ENCODE peak calls at places on chromosomes 1 and 21, in four cellular contexts. N is lung, E is H9, D is left ventricle myocardium inferior. V is an unnamed sample. For H3K4me1, the result is how much of the 10 kb centered on the place peaks cover.

GRCh38 chr1:42551150-42551549 is 88.1 kb downstream of the CCDC30 start:
- DNase-seq in D (no peak), N (no peak), E (no peak), V (no peak)

GRCh38 chr1:248828845-248829244 is 3.1 kb upstream of the SH3BP5L start:
- DNase-seq in E (no peak), D (no peak), N (no peak), V (no peak)

GRCh38 chr1:198359024-198359653 is 181.3 kb downstream of the ATP6V1G3 start:
- DNase-seq in E (no peak), D (no peak), N (no peak), V (peak)

GRCh38 chr1:67429528-67430357 is 459 bp downstream of the SERBP1 start:
- DNase-seq in E (no peak), D (peak), N (peak), V (peak)

GRCh38 chr1:211703812-211704566 is 28.6 kb upstream of the NEK2 start:
- DNase-seq in N (no peak), E (no peak), D (no peak), V (no peak)

GRCh38 chr1:160768295-160768657 is 27.7 kb upstream of the LY9 start:
- DNase-seq in D (peak), E (peak), N (no peak), V (peak)

GRCh38 chr1:29123871-29124365 is at the start of gene TMEM200B:
- DNase-seq in E (no peak), N (no peak), D (peak), V (no peak)

GRCh38 chr1:87572891-87573290 is 244.2 kb downstream of the LMO4 start:
- DNase-seq in E (no peak), D (no peak), N (no peak), V (no peak)

GRCh38 chr1:198443374-198444233 is 96.9 kb downstream of the ATP6V1G3 start:
- DNase-seq in N (no peak), D (no peak), E (no peak), V (no peak)

GRCh38 chr1:186330758-186331157 is 44.3 kb downstream of the TPR start:
- DNase-seq in D (no peak), E (no peak), N (no peak), V (no peak)

GRCh38 chr1:24714859-24715520 is 30.3 kb upstream of the CLIC4 start:
- DNase-seq in N (no peak), D (no peak), E (no peak), V (no peak)

GRCh38 chr1:21264913-21265312 is 25.4 kb downstream of the ECE1 start:
- DNase-seq in E (no peak), N (no peak), D (no peak), V (no peak)

GRCh38 chr1:185159966-185160365 is 3.0 kb downstream of the SWT1 start:
- DNase-seq in D (no peak), N (no peak), E (no peak), V (no peak)

GRCh38 chr1:942411-942821 is 16.6 kb downstream of the NOC2L start:
- DNase-seq in D (no peak), E (no peak), N (no peak), V (no peak)

GRCh38 chr1:162275622-162276175 is 101.0 kb downstream of the SPATA46 start:
- DNase-seq in N (no peak), D (no peak), E (no peak), V (no peak)

GRCh38 chr1:150182233-150182632 is 32.5 kb downstream of the PLEKHO1 start:
- DNase-seq in N (no peak), E (no peak), D (no peak), V (no peak)

GRCh38 chr1:95067069-95067468 is 5.7 kb downstream of the ALG14 start:
- DNase-seq in E (no peak), D (no peak), N (no peak), V (no peak)

GRCh38 chr1:24391882-24392603 is 21.5 kb downstream of the STPG1 start:
- DNase-seq in E (peak), D (peak), N (peak), V (peak)

GRCh38 chr1:198499588-198499987 is 40.9 kb downstream of the ATP6V1G3 start:
- DNase-seq in E (no peak), N (no peak), D (no peak), V (no peak)

GRCh38 chr1:33327587-33328325 is 6.9 kb upstream of the A3GALT2 start:
- DNase-seq in E (no peak), N (peak), D (peak), V (no peak)

GRCh38 chr1:198465201-198466144 is 75.0 kb downstream of the ATP6V1G3 start:
- DNase-seq in E (no peak), N (no peak), D (no peak), V (peak)

GRCh38 chr1:184329962-184330868 is 56.6 kb upstream of the C1orf21 start:
- DNase-seq in E (no peak), D (no peak), N (no peak), V (no peak)

GRCh38 chr1:25944986-25945385 is 38.8 kb upstream of the STMN1 start:
- DNase-seq in D (no peak), N (no peak), E (no peak), V (no peak)

GRCh38 chr1:85300140-85300539 is 23.7 kb upstream of the BCL10 start:
- DNase-seq in N (no peak), D (no peak), E (no peak), V (no peak)

GRCh38 chr1:222009105-222009730 is 267.3 kb upstream of the DUSP10 start:
- DNase-seq in E (peak), N (no peak), D (no peak), V (peak)

GRCh38 chr21:46604329-46604974 is 430 bp downstream of the S100B start:
- DNase-seq in N (no peak), E (no peak), D (no peak), V (no peak)

GRCh38 chr1:234987415-234988159 is 141.1 kb downstream of the TOMM20 start:
- DNase-seq in E (peak), D (peak), N (peak), V (peak)

GRCh38 chr1:89953072-89953626 is 41.8 kb upstream of the ZNF326 start:
- DNase-seq in D (no peak), N (no peak), E (peak), V (peak)

GRCh38 chr1:179121159-179121938 is 39.5 kb downstream of the TOR3A start:
- DNase-seq in D (no peak), N (no peak), E (no peak), V (peak)

DNA sequence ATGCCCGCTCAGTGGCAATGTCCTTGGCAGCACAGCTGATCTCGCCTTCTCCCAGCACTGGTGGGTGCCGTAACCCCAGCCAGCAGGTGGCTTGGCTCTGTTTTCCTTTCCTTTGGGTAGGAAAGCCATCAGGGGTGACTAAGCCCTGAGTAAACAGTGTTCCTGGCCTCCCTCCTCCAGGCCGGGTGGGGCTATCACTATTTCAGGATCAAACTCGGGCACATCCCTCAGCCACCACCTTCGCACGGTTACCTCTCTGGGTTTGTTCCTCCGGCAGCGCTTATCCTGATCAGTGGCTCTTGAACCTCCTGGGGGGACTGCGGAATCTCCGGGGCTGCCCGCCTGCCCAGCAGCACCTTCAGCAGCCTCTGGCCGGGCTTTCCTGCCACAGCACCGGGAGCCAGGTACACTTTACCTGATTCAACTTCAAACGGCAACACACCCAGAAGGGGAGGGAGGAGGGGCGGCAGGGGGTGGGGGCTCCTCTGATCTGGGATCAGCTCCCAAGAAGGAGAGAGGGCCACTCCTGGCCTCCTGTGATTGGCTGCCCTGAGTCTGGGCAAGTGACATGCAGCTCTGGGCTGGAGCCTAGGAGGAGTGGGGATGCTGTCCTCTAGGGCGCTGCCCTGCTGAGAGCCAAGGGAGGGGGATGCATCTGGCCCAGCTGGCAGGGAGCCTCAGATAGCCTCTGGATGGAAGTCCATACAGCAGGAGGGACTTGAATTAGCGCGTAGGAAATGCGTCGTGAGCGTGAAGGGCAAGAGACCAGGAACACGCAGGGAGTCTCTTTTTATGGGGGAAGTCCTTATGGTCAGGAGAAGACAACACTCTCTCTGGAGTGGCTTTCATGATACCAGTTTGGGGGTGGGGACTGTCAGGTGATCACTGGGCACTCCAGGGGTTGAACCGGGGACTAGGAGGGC is at the start of gene ASCL5:
- DNase-seq in E (peak), N (peak), D (no peak), V (no peak)
- H3K4me1 ChIP-seq in E (under half), N (under half), D (under half), V (under half)

GRCh38 chr1:109822749-109823542 is 59.2 kb upstream of the EPS8L3 start:
- DNase-seq in N (no peak), D (no peak), E (peak), V (no peak)

GRCh38 chr1:109819906-109820305 is 56.2 kb upstream of the EPS8L3 start:
- DNase-seq in N (no peak), D (no peak), E (peak), V (no peak)

GRCh38 chr1:109821221-109821669 is 57.5 kb upstream of the EPS8L3 start:
- DNase-seq in E (peak), D (no peak), N (peak), V (no peak)

GRCh38 chr1:109823543-109824348 is 60.0 kb upstream of the EPS8L3 start:
- DNase-seq in E (no peak), N (peak), D (peak), V (no peak)

GRCh38 chr1:109821831-109822745 is 58.4 kb upstream of the EPS8L3 start:
- DNase-seq in D (peak), N (peak), E (peak), V (no peak)
- H3K4me1 ChIP-seq in D (half or more), N (under half), E (under half), V (under half)

DNA sequence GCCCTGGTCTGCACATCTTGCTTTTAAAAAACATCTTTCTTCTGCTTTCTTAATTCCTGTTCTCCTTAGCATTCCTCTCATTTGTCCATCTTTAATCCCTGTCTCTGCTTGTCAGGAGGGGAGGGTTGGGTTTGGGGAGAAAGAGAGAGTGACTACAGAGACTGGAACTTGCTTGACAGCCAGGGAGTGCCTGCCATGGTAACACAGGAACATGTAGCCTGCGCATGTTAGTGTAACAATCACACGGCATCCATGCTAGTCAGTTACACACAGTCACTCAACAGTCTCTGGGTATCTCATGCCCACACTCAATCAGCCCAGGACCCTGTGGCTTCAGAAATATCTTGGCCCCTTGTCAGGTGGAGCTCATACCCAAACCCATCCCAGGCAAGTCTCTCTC is 818 bp upstream of the TFAP2E start:
- DNase-seq in N (no peak), E (no peak), D (no peak), V (no peak)
- H3K4me1 ChIP-seq in N (under half), E (under half), D (under half), V (under half)

GRCh38 chr1:12599657-12600056 is 18.4 kb downstream of the DHRS3 start:
- DNase-seq in E (no peak), D (no peak), N (no peak), V (no peak)

GRCh38 chr1:12600335-12600734 is 17.7 kb downstream of the DHRS3 start:
- DNase-seq in N (peak), D (peak), E (no peak), V (no peak)

GRCh38 chr1:12600880-12601633 is 17.0 kb downstream of the DHRS3 start:
- DNase-seq in D (no peak), N (peak), E (peak), V (peak)

GRCh38 chr1:12597792-12598191 is 20.2 kb downstream of the DHRS3 start:
- DNase-seq in N (peak), D (peak), E (no peak), V (no peak)

GRCh38 chr1:12598914-12599463 is 19.0 kb downstream of the DHRS3 start:
- DNase-seq in D (no peak), N (no peak), E (no peak), V (no peak)
- H3K4me1 ChIP-seq in D (half or more), N (under half), E (under half), V (under half)

GRCh38 chr1:156742801-156743200 is 1.9 kb upstream of the MRPL24 start:
- DNase-seq in N (no peak), E (no peak), D (no peak), V (no peak)

GRCh38 chr1:156746381-156746715 is 5.1 kb downstream of the HDGF start:
- DNase-seq in N (no peak), D (no peak), E (no peak), V (no peak)

GRCh38 chr1:156744786-156745419 is 4.0 kb upstream of the MRPL24 start:
- DNase-seq in N (no peak), E (no peak), D (no peak), V (no peak)

GRCh38 chr1:156743367-156744302 is 2.7 kb upstream of the MRPL24 start:
- DNase-seq in D (no peak), E (no peak), N (no peak), V (no peak)

DNA sequence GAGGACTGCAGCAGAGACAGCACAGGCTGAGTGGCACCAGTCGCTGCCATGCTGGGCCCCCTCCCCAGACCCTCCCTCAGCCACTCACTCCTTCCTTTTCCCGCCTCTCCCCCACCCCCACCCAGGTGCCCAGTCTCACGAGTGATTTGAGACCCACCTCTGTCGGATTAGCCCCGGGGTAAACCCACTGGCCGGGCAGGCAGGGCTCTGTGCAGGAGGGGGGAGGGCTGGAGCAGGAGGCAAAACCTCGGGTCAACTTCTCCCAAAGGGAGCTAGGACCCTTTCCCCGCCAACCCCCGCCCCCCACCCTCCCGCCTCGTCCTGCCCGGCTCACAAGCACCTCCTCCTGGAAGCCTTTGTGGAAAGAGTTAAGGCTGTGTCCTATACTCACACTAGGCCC is 3.5 kb upstream of the MRPL24 start:
- DNase-seq in N (no peak), D (no peak), E (no peak), V (no peak)
- H3K4me1 ChIP-seq in N (under half), D (half or more), E (under half), V (half or more)

GRCh38 chr1:247411583-247412295 is 4.2 kb upstream of the NLRP3 start:
- DNase-seq in N (no peak), E (no peak), D (no peak), V (no peak)

GRCh38 chr1:247407180-247407616 is 8.8 kb upstream of the NLRP3 start:
- DNase-seq in E (no peak), D (peak), N (no peak), V (no peak)

GRCh38 chr1:247407978-247408560 is 7.9 kb upstream of the NLRP3 start:
- DNase-seq in E (no peak), D (no peak), N (no peak), V (no peak)

GRCh38 chr1:247406014-247406656 is 9.8 kb upstream of the NLRP3 start:
- DNase-seq in D (no peak), N (no peak), E (no peak), V (no peak)

DNA sequence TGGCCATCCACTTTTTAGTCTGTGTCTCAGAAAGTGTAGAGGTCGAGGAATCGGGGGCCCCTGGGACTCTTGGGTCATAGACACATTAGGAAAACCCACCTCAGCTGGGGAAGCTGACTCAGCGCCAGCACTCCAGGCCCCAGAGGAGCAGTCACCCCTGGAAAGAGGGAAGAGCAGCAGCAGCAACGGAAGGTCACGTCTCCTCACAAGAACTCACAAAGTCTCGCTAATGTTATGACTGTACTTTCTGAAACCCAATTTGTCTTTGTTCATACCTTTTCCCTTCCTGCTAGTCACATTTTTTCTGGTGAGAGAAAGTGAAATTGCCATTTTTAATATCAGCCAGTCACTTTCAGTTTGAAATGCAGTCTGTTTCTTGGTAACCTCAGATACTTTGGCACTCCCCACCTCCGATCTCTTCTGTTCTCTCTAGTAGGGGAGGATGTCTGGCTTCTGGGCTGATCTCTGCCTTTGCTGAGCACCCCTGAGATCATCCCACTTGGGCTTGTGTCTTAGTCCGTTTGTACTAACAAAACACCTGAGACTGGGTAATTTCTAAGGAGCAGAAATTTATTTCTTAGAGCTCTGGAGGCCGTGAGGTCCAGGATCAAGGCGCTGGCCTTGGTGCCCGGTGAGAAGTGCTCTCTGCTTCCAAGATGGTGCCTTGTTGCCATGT is 6.0 kb upstream of the NLRP3 start:
- DNase-seq in E (no peak), N (no peak), D (no peak), V (no peak)
- H3K4me1 ChIP-seq in E (under half), N (under half), D (under half), V (under half)

DNA sequence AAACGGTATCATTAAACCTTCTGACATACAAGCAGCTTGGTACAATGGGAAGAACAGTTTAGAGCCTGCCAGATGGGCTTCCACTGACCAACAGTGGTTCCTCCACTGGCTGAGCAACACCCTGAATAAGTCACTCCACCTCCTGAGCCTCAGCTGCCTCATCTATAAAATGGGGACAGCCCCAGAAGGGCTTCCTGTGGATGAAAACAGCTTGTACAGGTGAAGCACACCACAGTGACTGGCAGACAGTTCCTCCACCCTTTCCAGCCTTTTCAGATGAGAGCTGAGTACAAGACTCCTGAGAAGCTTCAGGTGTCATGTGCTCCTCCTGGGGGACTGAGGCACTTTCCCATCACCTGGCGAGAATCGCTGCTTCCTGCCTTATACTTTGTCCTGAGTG is 2.1 kb downstream of the CAPZB start:
- DNase-seq in N (no peak), E (no peak), D (no peak), V (no peak)
- H3K4me1 ChIP-seq in N (under half), E (under half), D (half or more), V (under half)

GRCh38 chr1:167487614-167488013 is 30.7 kb downstream of the CD247 start:
- DNase-seq in E (no peak), N (no peak), D (no peak), V (no peak)
- H3K4me1 ChIP-seq in E (under half), N (under half), D (under half), V (under half)

DNA sequence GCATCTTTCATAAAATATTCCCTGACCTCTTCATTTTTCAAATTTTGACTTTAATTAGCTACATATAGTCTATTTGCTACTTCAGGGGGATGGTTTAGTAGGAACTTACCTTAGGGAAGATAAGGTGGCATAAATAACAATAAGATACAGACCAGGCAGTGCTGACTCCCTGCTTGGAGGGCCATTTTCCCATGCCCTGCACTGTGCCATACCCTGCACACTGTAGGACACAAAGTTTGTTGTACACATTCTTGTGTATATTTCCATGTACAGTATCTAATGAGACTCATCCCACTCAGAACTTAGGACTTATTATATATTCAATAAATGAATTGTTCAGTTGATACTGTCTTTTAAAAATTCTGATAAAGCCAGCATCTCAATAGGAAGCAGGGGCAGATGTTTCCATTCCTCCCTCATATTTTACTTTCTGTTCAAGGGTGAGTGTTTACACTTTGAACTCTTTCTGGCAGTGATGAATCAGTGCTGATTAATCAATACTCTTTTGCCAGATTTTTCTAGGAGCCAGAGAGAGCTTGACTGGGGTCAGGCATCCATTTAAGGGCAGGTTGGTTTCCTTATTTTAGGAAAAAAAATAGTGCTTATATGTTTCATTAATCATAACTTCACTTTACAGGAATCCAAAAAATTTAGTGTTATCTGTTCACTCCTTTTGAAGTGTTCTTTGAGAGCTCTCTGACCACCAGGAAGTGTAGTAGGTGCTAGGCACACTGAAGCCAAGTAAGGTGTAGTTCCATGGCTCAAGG is 30.6 kb downstream of the MPZL1 start:
- DNase-seq in N (no peak), D (no peak), E (no peak), V (no peak)
- H3K4me1 ChIP-seq in N (under half), D (half or more), E (under half), V (half or more)